ENCODE peak calls at places on chromosome 11, in ten cellular contexts. S, C, M, L, R, N, B, U, Z and T are unnamed samples. For H3K4me1, the result is how much of the 10 kb centered on the place peaks cover.

GRCh38 chr11:118609380-118610219 is 2.2 kb downstream of the PHLDB1 start:
- DNase-seq in S (no peak), C (no peak), M (no peak), L (peak), R (no peak), N (no peak), B (peak), U (peak), Z (peak), T (peak)

GRCh38 chr11:111566324-111566723 is 25.8 kb downstream of the LAYN start:
- DNase-seq in S (no peak), C (no peak), M (no peak), L (no peak), R (no peak), N (no peak), B (no peak), U (no peak), Z (peak), T (no peak)

GRCh38 chr11:108803781-108804180 is 138.9 kb downstream of the DDX10 start:
- DNase-seq in S (no peak), C (no peak), M (no peak), L (no peak), R (no peak), N (no peak), B (no peak), U (no peak), Z (no peak), T (no peak)

GRCh38 chr11:11620966-11621880 is 582 bp downstream of the GALNT18 start:
- DNase-seq in S (no peak), C (no peak), M (no peak), L (peak), R (no peak), N (peak), B (peak), U (no peak), Z (peak), T (peak)

GRCh38 chr11:88555018-88555828 is 217.7 kb upstream of the CTSC start:
- DNase-seq in S (no peak), C (peak), M (peak), L (no peak), R (peak), N (no peak), B (no peak), U (no peak), Z (no peak), T (no peak)

GRCh38 chr11:72700026-72700610 is 25.9 kb upstream of the PDE2A start:
- DNase-seq in S (no peak), C (no peak), M (no peak), L (no peak), R (no peak), N (no peak), B (no peak), U (no peak), Z (no peak), T (no peak)

GRCh38 chr11:32311351-32312077 is 123.8 kb downstream of the WT1 start:
- DNase-seq in S (no peak), C (no peak), M (no peak), L (no peak), R (no peak), N (no peak), B (no peak), U (no peak), Z (no peak), T (no peak)

GRCh38 chr11:61885166-61885778 is 6.1 kb downstream of the FADS3 start:
- DNase-seq in S (no peak), C (no peak), M (no peak), L (no peak), R (no peak), N (no peak), B (no peak), U (no peak), Z (no peak), T (no peak)

GRCh38 chr11:108483163-108483562 is 15.0 kb downstream of the POGLUT3 start:
- DNase-seq in S (no peak), C (no peak), M (no peak), L (no peak), R (no peak), N (no peak), B (no peak), U (no peak), Z (no peak), T (no peak)

GRCh38 chr11:81804858-81805257 is 928.8 kb downstream of the FAM181B start:
- DNase-seq in S (no peak), C (no peak), M (no peak), L (no peak), R (no peak), N (no peak), B (no peak), U (no peak), Z (no peak), T (no peak)

GRCh38 chr11:59556883-59557205 is 45.5 kb downstream of the OR4D9 start:
- DNase-seq in S (peak), C (no peak), M (no peak), L (no peak), R (no peak), N (no peak), B (no peak), U (no peak), Z (peak), T (no peak)

GRCh38 chr11:61498767-61499341 is 9.7 kb upstream of the LRRC10B start:
- DNase-seq in S (no peak), C (no peak), M (no peak), L (no peak), R (no peak), N (no peak), B (no peak), U (no peak), Z (no peak), T (no peak)

GRCh38 chr11:17585911-17586695 is 39.0 kb downstream of the OTOG start:
- DNase-seq in S (no peak), C (no peak), M (no peak), L (peak), R (no peak), N (no peak), B (no peak), U (peak), Z (no peak), T (no peak)

GRCh38 chr11:120564573-120565301 is 53.2 kb downstream of the GRIK4 start:
- DNase-seq in S (no peak), C (peak), M (no peak), L (no peak), R (no peak), N (no peak), B (no peak), U (no peak), Z (peak), T (peak)
- TF ChIP-seq CTCF in S (no peak), C (no peak), M (no peak), L (no peak), R (no peak), N (no peak), B (no peak), U (no peak), Z (no peak), T (no peak)

GRCh38 chr11:65384301-65384889 is 1.9 kb upstream of the SLC25A45 start:
- DNase-seq in S (no peak), C (peak), M (no peak), L (no peak), R (no peak), N (no peak), B (no peak), U (no peak), Z (no peak), T (no peak)
- H3K4me1 ChIP-seq in S (half or more), C (under half), M (half or more), L (half or more), R (half or more), N (half or more), B (half or more), U (half or more), Z (under half), T (half or more)

GRCh38 chr11:34567733-34568132 is 53.2 kb upstream of the EHF start:
- DNase-seq in S (no peak), C (no peak), M (no peak), L (no peak), R (no peak), N (no peak), B (no peak), U (no peak), Z (no peak), T (no peak)

GRCh38 chr11:34566736-34567135 is 53.1 kb upstream of the ELF5 start:
- DNase-seq in S (no peak), C (no peak), M (no peak), L (no peak), R (no peak), N (no peak), B (no peak), U (no peak), Z (no peak), T (no peak)

GRCh38 chr11:34573537-34573936 is 47.4 kb upstream of the EHF start:
- DNase-seq in S (no peak), C (no peak), M (no peak), L (no peak), R (no peak), N (no peak), B (no peak), U (no peak), Z (no peak), T (no peak)

GRCh38 chr11:34566209-34566551 is 52.6 kb upstream of the ELF5 start:
- DNase-seq in S (peak), C (no peak), M (no peak), L (no peak), R (no peak), N (no peak), B (no peak), U (no peak), Z (no peak), T (no peak)

GRCh38 chr11:34570584-34570983 is 50.3 kb upstream of the EHF start:
- DNase-seq in S (no peak), C (peak), M (no peak), L (no peak), R (no peak), N (no peak), B (peak), U (no peak), Z (no peak), T (no peak)
- TF ChIP-seq POLR2AphosphoS5 in S (no peak), C (peak), M (no peak), L (no peak), R (no peak), N (no peak), B (no peak), U (no peak), Z (no peak), T (no peak)

GRCh38 chr11:86416494-86416893 is 41.8 kb downstream of the CCDC81 start:
- DNase-seq in S (no peak), C (no peak), M (no peak), L (no peak), R (no peak), N (no peak), B (no peak), U (no peak), Z (no peak), T (no peak)

GRCh38 chr11:86418513-86418912 is 43.8 kb downstream of the CCDC81 start:
- DNase-seq in S (no peak), C (no peak), M (no peak), L (no peak), R (no peak), N (no peak), B (no peak), U (no peak), Z (no peak), T (no peak)

GRCh38 chr11:86414032-86414431 is 39.3 kb downstream of the CCDC81 start:
- DNase-seq in S (no peak), C (no peak), M (no peak), L (no peak), R (no peak), N (no peak), B (no peak), U (no peak), Z (no peak), T (no peak)

GRCh38 chr11:86421976-86422770 is 47.5 kb downstream of the CCDC81 start:
- DNase-seq in S (no peak), C (no peak), M (no peak), L (no peak), R (no peak), N (no peak), B (no peak), U (no peak), Z (no peak), T (no peak)

DNA sequence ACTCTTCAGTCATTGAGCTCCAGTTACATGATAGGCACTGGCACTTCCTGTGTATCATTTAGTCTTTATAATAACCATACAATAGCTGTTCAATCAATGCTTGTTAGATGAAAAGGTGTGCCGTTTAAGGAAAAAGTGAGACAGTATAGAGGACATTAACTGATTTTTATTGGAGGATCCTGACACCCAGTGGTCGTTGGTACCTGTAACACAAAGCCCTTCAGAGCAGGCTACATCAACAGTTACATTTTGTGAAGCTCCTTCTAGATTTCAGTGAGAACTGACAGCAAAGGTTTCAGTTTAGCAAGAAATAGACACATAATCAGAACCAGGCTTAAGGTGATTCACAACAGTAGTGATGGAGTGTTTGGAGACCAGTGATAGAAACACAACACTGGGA is 44.2 kb downstream of the CCDC81 start:
- DNase-seq in S (no peak), C (no peak), M (no peak), L (no peak), R (no peak), N (no peak), B (no peak), U (no peak), Z (peak), T (no peak)
- TF ChIP-seq CTCF in S (peak), C (no peak), M (peak), L (no peak), R (no peak), N (no peak), B (no peak), U (no peak), Z (peak), T (no peak)

GRCh38 chr11:67466962-67467771 is 1.9 kb downstream of the TMEM134 start:
- DNase-seq in S (no peak), C (no peak), M (no peak), L (no peak), R (no peak), N (no peak), B (no peak), U (no peak), Z (no peak), T (no peak)
- H3K4me1 ChIP-seq in S (half or more), C (under half), M (under half), L (under half), R (under half), N (under half), B (under half), U (half or more), Z (under half), T (half or more)

GRCh38 chr11:35349897-35350296 is 69.5 kb downstream of the SLC1A2 start:
- DNase-seq in S (no peak), C (no peak), M (no peak), L (no peak), R (no peak), N (no peak), B (no peak), U (peak), Z (no peak), T (no peak)

GRCh38 chr11:35347173-35347878 is 72.0 kb downstream of the SLC1A2 start:
- DNase-seq in S (peak), C (no peak), M (no peak), L (no peak), R (no peak), N (no peak), B (no peak), U (no peak), Z (no peak), T (no peak)

GRCh38 chr11:35346472-35347136 is 72.8 kb downstream of the SLC1A2 start:
- DNase-seq in S (no peak), C (no peak), M (no peak), L (no peak), R (no peak), N (no peak), B (no peak), U (no peak), Z (no peak), T (no peak)

GRCh38 chr11:35348898-35349687 is 70.3 kb downstream of the SLC1A2 start:
- DNase-seq in S (no peak), C (no peak), M (no peak), L (no peak), R (no peak), N (no peak), B (no peak), U (no peak), Z (no peak), T (no peak)

DNA sequence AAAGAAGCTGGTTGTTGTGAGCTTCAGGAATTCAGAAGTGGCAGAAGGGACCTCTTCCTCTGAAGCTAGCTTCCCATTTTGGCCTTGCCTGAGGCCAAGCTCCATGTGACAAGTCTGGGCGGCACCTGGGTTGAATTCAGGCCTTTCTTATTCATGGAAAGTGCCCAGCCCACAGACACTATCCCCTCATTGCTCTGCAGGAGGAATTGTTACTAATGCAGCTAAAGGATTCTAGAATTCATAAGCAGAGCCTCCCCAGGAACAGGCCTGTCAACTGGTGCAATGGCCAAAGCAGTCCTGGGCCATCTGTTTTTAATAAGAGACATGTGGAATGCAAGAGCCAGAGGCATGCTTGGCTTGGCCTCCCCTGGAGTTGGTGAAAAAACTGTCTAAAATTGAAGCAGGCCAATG is 71.4 kb downstream of the SLC1A2 start:
- DNase-seq in S (no peak), C (peak), M (no peak), L (no peak), R (no peak), N (no peak), B (no peak), U (no peak), Z (no peak), T (no peak)
- TF ChIP-seq POLR2AphosphoS5 in S (no peak), C (no peak), M (no peak), L (no peak), R (no peak), N (no peak), B (no peak), U (no peak), Z (no peak), T (no peak)

DNA sequence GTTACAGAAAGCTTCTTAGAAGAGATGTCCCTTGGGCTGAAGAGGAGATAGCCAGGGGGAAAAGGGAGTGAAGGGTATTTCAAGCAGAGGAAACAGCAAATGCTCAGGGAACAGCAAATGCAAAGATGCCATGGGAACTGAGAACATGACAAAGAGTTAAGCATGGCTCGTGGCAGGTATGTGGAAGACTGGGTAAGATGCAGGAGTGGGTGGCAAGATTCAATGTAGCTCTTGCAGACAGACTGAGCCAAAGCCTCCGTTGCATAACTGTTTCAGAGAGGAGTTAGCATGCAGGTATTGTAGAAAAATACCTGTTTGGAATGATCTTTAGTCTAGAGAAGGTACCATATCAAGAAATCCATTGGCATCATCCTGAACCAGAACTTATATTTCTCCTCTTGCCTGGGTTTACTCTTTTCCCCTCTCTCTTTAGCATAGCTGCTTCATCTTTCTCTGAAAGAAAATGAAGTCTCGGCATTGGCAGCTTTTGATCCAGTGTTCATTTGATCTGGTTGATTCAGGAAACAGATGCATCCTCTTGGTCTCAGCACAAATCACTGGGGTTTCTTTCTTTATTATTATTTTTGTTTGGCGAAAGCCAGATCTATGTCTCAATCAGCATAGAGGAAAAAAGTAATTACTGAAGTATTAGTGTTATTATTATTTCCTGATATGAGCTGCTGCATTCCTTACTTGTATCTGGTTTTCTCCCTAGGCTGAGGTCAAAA is 41.7 kb upstream of the NUP160 start:
- DNase-seq in S (no peak), C (no peak), M (no peak), L (no peak), R (no peak), N (no peak), B (no peak), U (no peak), Z (no peak), T (no peak)
- TF ChIP-seq CTCF in S (no peak), C (no peak), M (no peak), L (no peak), R (no peak), N (no peak), B (no peak), U (no peak), Z (no peak), T (no peak)

GRCh38 chr11:12832828-12833227 is 158.6 kb downstream of the TEAD1 start:
- DNase-seq in S (no peak), C (no peak), M (no peak), L (no peak), R (no peak), N (no peak), B (no peak), U (no peak), Z (no peak), T (no peak)

GRCh38 chr11:12834166-12834565 is 159.9 kb downstream of the TEAD1 start:
- DNase-seq in S (no peak), C (no peak), M (no peak), L (no peak), R (no peak), N (no peak), B (no peak), U (no peak), Z (no peak), T (no peak)

GRCh38 chr11:12829131-12829530 is 154.9 kb downstream of the TEAD1 start:
- DNase-seq in S (peak), C (no peak), M (no peak), L (no peak), R (no peak), N (no peak), B (no peak), U (no peak), Z (no peak), T (no peak)

GRCh38 chr11:12829536-12830314 is 155.5 kb downstream of the TEAD1 start:
- DNase-seq in S (no peak), C (no peak), M (no peak), L (no peak), R (no peak), N (no peak), B (no peak), U (no peak), Z (no peak), T (no peak)

DNA sequence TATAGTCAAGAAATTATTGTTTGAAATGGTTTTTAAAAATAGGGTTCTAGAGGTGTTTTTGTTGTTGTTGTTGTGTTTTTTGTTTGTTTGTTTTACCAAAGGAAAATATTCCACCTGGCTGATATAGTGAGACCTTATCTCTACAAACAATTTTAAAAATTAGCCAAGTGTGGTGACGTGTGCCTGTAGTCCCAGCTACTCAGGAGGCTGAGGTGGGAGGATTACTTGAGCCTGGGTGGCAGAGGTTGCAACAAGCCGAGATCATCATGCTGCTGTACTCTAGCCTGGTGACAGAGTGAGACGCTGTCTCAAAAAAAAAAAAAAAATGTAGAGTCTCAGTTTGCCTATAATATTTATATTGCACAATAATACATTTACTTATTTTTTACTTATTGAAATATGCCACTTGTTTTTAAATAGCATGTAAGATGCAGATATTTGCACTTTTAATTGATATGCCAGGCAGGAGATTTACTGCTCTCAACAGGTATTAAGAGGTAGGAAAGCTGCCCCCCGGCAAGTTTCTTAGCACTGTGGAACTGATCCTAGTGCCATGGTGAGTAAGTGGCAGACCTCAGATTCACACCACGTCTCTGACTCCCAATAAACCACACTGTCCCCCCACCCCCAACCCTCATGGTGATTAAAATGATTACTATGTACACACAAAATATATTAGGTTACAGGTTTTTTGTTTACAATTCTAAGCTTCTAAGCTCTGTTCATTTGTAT is 157.4 kb downstream of the TEAD1 start:
- DNase-seq in S (no peak), C (no peak), M (no peak), L (no peak), R (no peak), N (no peak), B (no peak), U (no peak), Z (no peak), T (no peak)
- H3K4me1 ChIP-seq in S (half or more), C (under half), M (under half), L (half or more), R (under half), N (under half), B (under half), U (under half), Z (half or more), T (under half)